ENCODE peak calls at places on chromosomes 4 and X, in nine cellular contexts. Y is HS-5; J is psoas muscle; I is activated CD8-positive, alpha-beta T cell treated with anti-CD3 and anti-CD28 coated beads for 36 hours; G is adrenal gland; Z is HFFc6; O is activated CD4-positive, alpha-beta T cell treated with anti-CD3 and anti-CD28 coated beads, Interleukin-2, amount 50 U/mL, for 24 hours; W is left cardiac atrium; D is right atrium auricular region. Q is an unnamed sample.

GRCh38 chr4:39706829-39707511 is 9.0 kb downstream of the UBE2K start:
- DNase-seq in Y (no peak), J (no peak), I (no peak), G (peak), Z (no peak), O (no peak), W (no peak), D (peak), Q (no peak)

GRCh38 chr4:24842356-24842755 is 47.0 kb downstream of the SOD3 start:
- DNase-seq in Y (no peak), J (no peak), I (no peak), G (no peak), Z (no peak), O (no peak), W (no peak), D (no peak), Q (no peak)

GRCh38 chr4:11724731-11725130 is 296.0 kb upstream of the HS3ST1 start:
- DNase-seq in Y (no peak), J (no peak), I (no peak), G (no peak), Z (peak), O (no peak), W (no peak), D (no peak), Q (no peak)

GRCh38 chrX:150768580-150769190 is 75.5 kb downstream of the MTMR1 start:
- DNase-seq in Y (no peak), J (no peak), I (no peak), G (no peak), Z (no peak), O (no peak), W (no peak), D (no peak), Q (no peak)

GRCh38 chr4:8115916-8116315 is 42.7 kb downstream of the ABLIM2 start:
- DNase-seq in Y (no peak), J (peak), I (peak), G (no peak), Z (no peak), O (no peak), W (peak), D (no peak), Q (no peak)

GRCh38 chr4:173257732-173258717 is 76.1 kb downstream of the HMGB2 start:
- DNase-seq in Y (no peak), J (peak), I (peak), G (peak), Z (peak), O (peak), W (peak), D (no peak), Q (no peak)

GRCh38 chr4:113435893-113436292 is 325.6 kb downstream of the CAMK2D start:
- DNase-seq in Y (peak), J (no peak), I (peak), G (no peak), Z (peak), O (no peak), W (peak), D (peak), Q (no peak)

GRCh38 chrX:3697701-3698279 is 15.7 kb downstream of the PRKX start:
- DNase-seq in Y (no peak), J (peak), I (no peak), G (no peak), Z (no peak), O (no peak), W (peak), D (peak), Q (no peak)

GRCh38 chr4:127788517-127788916 is 6.4 kb downstream of the HSPA4L start:
- DNase-seq in Y (no peak), J (no peak), I (peak), G (no peak), Z (no peak), O (no peak), W (no peak), D (no peak), Q (no peak)

GRCh38 chr4:81663368-81663767 is 191.7 kb upstream of the RASGEF1B start:
- DNase-seq in Y (no peak), J (no peak), I (no peak), G (no peak), Z (no peak), O (no peak), W (no peak), D (no peak), Q (no peak)

GRCh38 chr4:147160908-147161513 is 215.3 kb upstream of the TTC29 start:
- DNase-seq in Y (peak), J (no peak), I (peak), G (peak), Z (peak), O (no peak), W (no peak), D (no peak), Q (peak)

GRCh38 chrX:13398073-13398823 is 78.4 kb upstream of the ATXN3L start:
- DNase-seq in Y (peak), J (peak), I (peak), G (peak), Z (peak), O (no peak), W (peak), D (peak), Q (peak)

GRCh38 chrX:41350150-41350975 is 16.4 kb downstream of the DDX3X start:
- DNase-seq in Y (no peak), J (no peak), I (no peak), G (no peak), Z (no peak), O (no peak), W (no peak), D (peak), Q (no peak)

GRCh38 chrX:67892391-67892790 is 348.6 kb downstream of the AR start:
- DNase-seq in Y (no peak), J (no peak), I (no peak), G (no peak), Z (no peak), O (no peak), W (no peak), D (no peak), Q (no peak)

GRCh38 chr4:139606600-139607301 is 50.7 kb upstream of the SETD7 start:
- DNase-seq in Y (no peak), J (no peak), I (peak), G (no peak), Z (peak), O (no peak), W (no peak), D (no peak), Q (no peak)

GRCh38 chr4:38601244-38601915 is 62.6 kb upstream of the KLF3 start:
- DNase-seq in Y (peak), J (no peak), I (no peak), G (no peak), Z (no peak), O (no peak), W (no peak), D (peak), Q (peak)

GRCh38 chr4:185792384-185793146 is 19.4 kb downstream of the SORBS2 start:
- DNase-seq in Y (peak), J (no peak), I (no peak), G (no peak), Z (peak), O (no peak), W (no peak), D (no peak), Q (peak)

GRCh38 chr4:3250438-3250955 is 1.5 kb downstream of the MSANTD1 start:
- DNase-seq in Y (no peak), J (peak), I (no peak), G (no peak), Z (no peak), O (no peak), W (peak), D (no peak), Q (no peak)

GRCh38 chr4:152900395-152900794 is 35.7 kb upstream of the FHDC1 start:
- DNase-seq in Y (no peak), J (no peak), I (no peak), G (no peak), Z (no peak), O (no peak), W (no peak), D (no peak), Q (no peak)

Q was measured in non-pigmented ciliary epithelial cell.